ENCODE peak calls at places on chromosome 21, in eight cellular contexts. One of them, this sample, is unnamed.

GRCh38 chr21:35023396-35024070 is 25.6 kb downstream of the RUNX1 start:
- DNase-seq in right atrium auricular region: no peak
- DNase-seq in activated naive CD8-positive, alpha-beta T cell treated with anti-CD3 and anti-CD28 coated beads for 36 hours: no peak
- DNase-seq in upper lobe of right lung: no peak
- DNase-seq in C1 segment of cervical spinal cord: no peak
- DNase-seq in AG04450: no peak
- DNase-seq in pancreas: no peak
- DNase-seq in T-helper 9 cell: no peak
- DNase-seq in this sample: no peak

GRCh38 chr21:44874240-44874496 is 678 bp upstream of the PTTG1IP start:
- DNase-seq in AG04450: no peak
- DNase-seq in activated naive CD8-positive, alpha-beta T cell treated with anti-CD3 and anti-CD28 coated beads for 36 hours: no peak
- DNase-seq in right atrium auricular region: no peak
- DNase-seq in upper lobe of right lung: no peak
- DNase-seq in C1 segment of cervical spinal cord: no peak
- DNase-seq in pancreas: no peak
- DNase-seq in T-helper 9 cell: no peak
- DNase-seq in this sample: no peak

GRCh38 chr21:42395910-42396625 is at the start of gene TMPRSS3:
- DNase-seq in AG04450: no peak
- DNase-seq in upper lobe of right lung: peak
- DNase-seq in C1 segment of cervical spinal cord: no peak
- DNase-seq in activated naive CD8-positive, alpha-beta T cell treated with anti-CD3 and anti-CD28 coated beads for 36 hours: no peak
- DNase-seq in T-helper 9 cell: no peak
- DNase-seq in right atrium auricular region: no peak
- DNase-seq in pancreas: no peak
- DNase-seq in this sample: no peak

GRCh38 chr21:28590026-28590425 is 402.7 kb downstream of the LTN1 start:
- DNase-seq in activated naive CD8-positive, alpha-beta T cell treated with anti-CD3 and anti-CD28 coated beads for 36 hours: no peak
- DNase-seq in AG04450: no peak
- DNase-seq in C1 segment of cervical spinal cord: no peak
- DNase-seq in upper lobe of right lung: no peak
- DNase-seq in pancreas: no peak
- DNase-seq in T-helper 9 cell: no peak
- DNase-seq in right atrium auricular region: no peak
- DNase-seq in this sample: no peak

GRCh38 chr21:25897383-25897782 is 162.6 kb downstream of the GABPA start:
- DNase-seq in pancreas: no peak
- DNase-seq in C1 segment of cervical spinal cord: no peak
- DNase-seq in right atrium auricular region: no peak
- DNase-seq in T-helper 9 cell: no peak
- DNase-seq in upper lobe of right lung: no peak
- DNase-seq in activated naive CD8-positive, alpha-beta T cell treated with anti-CD3 and anti-CD28 coated beads for 36 hours: no peak
- DNase-seq in AG04450: no peak
- DNase-seq in this sample: no peak

GRCh38 chr21:42819861-42820512 is 59.4 kb downstream of the WDR4 start:
- DNase-seq in pancreas: no peak
- DNase-seq in upper lobe of right lung: no peak
- DNase-seq in C1 segment of cervical spinal cord: no peak
- DNase-seq in AG04450: no peak
- DNase-seq in right atrium auricular region: no peak
- DNase-seq in T-helper 9 cell: no peak
- DNase-seq in activated naive CD8-positive, alpha-beta T cell treated with anti-CD3 and anti-CD28 coated beads for 36 hours: no peak
- DNase-seq in this sample: no peak

GRCh38 chr21:36075171-36075570 is 5.3 kb downstream of the CBR1 start:
- DNase-seq in activated naive CD8-positive, alpha-beta T cell treated with anti-CD3 and anti-CD28 coated beads for 36 hours: no peak
- DNase-seq in upper lobe of right lung: no peak
- DNase-seq in AG04450: no peak
- DNase-seq in right atrium auricular region: no peak
- DNase-seq in pancreas: no peak
- DNase-seq in T-helper 9 cell: no peak
- DNase-seq in C1 segment of cervical spinal cord: peak
- DNase-seq in this sample: no peak

GRCh38 chr21:28543975-28544374 is 448.7 kb downstream of the LTN1 start:
- DNase-seq in right atrium auricular region: no peak
- DNase-seq in upper lobe of right lung: no peak
- DNase-seq in AG04450: no peak
- DNase-seq in activated naive CD8-positive, alpha-beta T cell treated with anti-CD3 and anti-CD28 coated beads for 36 hours: no peak
- DNase-seq in pancreas: no peak
- DNase-seq in C1 segment of cervical spinal cord: no peak
- DNase-seq in T-helper 9 cell: no peak
- DNase-seq in this sample: no peak

GRCh38 chr21:28283652-28284490 is 708.8 kb downstream of the LTN1 start:
- DNase-seq in T-helper 9 cell: no peak
- DNase-seq in AG04450: peak
- DNase-seq in activated naive CD8-positive, alpha-beta T cell treated with anti-CD3 and anti-CD28 coated beads for 36 hours: no peak
- DNase-seq in right atrium auricular region: no peak
- DNase-seq in pancreas: peak
- DNase-seq in C1 segment of cervical spinal cord: no peak
- DNase-seq in upper lobe of right lung: no peak
- DNase-seq in this sample: no peak

GRCh38 chr21:46120301-46121285 is 22.7 kb downstream of the COL6A2 start:
- DNase-seq in activated naive CD8-positive, alpha-beta T cell treated with anti-CD3 and anti-CD28 coated beads for 36 hours: no peak
- DNase-seq in C1 segment of cervical spinal cord: no peak
- DNase-seq in T-helper 9 cell: no peak
- DNase-seq in pancreas: peak
- DNase-seq in right atrium auricular region: peak
- DNase-seq in AG04450: no peak
- DNase-seq in upper lobe of right lung: peak
- DNase-seq in this sample: no peak

GRCh38 chr21:31530918-31531705 is 128.4 kb upstream of the SOD1 start:
- DNase-seq in AG04450: no peak
- DNase-seq in right atrium auricular region: no peak
- DNase-seq in C1 segment of cervical spinal cord: peak
- DNase-seq in pancreas: no peak
- DNase-seq in activated naive CD8-positive, alpha-beta T cell treated with anti-CD3 and anti-CD28 coated beads for 36 hours: no peak
- DNase-seq in T-helper 9 cell: no peak
- DNase-seq in upper lobe of right lung: peak
- DNase-seq in this sample: no peak

GRCh38 chr21:46390603-46391545 is 66.9 kb downstream of the PCNT start:
- DNase-seq in AG04450: no peak
- DNase-seq in pancreas: no peak
- DNase-seq in T-helper 9 cell: no peak
- DNase-seq in C1 segment of cervical spinal cord: no peak
- DNase-seq in upper lobe of right lung: no peak
- DNase-seq in activated naive CD8-positive, alpha-beta T cell treated with anti-CD3 and anti-CD28 coated beads for 36 hours: no peak
- DNase-seq in right atrium auricular region: no peak
- DNase-seq in this sample: no peak

GRCh38 chr21:35394049-35394448 is 344.9 kb upstream of the RUNX1 start:
- DNase-seq in upper lobe of right lung: no peak
- DNase-seq in right atrium auricular region: no peak
- DNase-seq in C1 segment of cervical spinal cord: no peak
- DNase-seq in pancreas: no peak
- DNase-seq in activated naive CD8-positive, alpha-beta T cell treated with anti-CD3 and anti-CD28 coated beads for 36 hours: no peak
- DNase-seq in T-helper 9 cell: no peak
- DNase-seq in AG04450: no peak
- DNase-seq in this sample: no peak

GRCh38 chr21:43940672-43941071 is 71.4 kb upstream of the TRAPPC10 start:
- DNase-seq in pancreas: no peak
- DNase-seq in upper lobe of right lung: no peak
- DNase-seq in activated naive CD8-positive, alpha-beta T cell treated with anti-CD3 and anti-CD28 coated beads for 36 hours: no peak
- DNase-seq in AG04450: no peak
- DNase-seq in C1 segment of cervical spinal cord: no peak
- DNase-seq in T-helper 9 cell: no peak
- DNase-seq in right atrium auricular region: no peak
- DNase-seq in this sample: no peak

GRCh38 chr21:24112020-24112419 is 1495.3 kb downstream of the MRPL39 start:
- DNase-seq in pancreas: no peak
- DNase-seq in C1 segment of cervical spinal cord: no peak
- DNase-seq in T-helper 9 cell: no peak
- DNase-seq in right atrium auricular region: no peak
- DNase-seq in AG04450: no peak
- DNase-seq in activated naive CD8-positive, alpha-beta T cell treated with anti-CD3 and anti-CD28 coated beads for 36 hours: no peak
- DNase-seq in upper lobe of right lung: no peak
- DNase-seq in this sample: no peak

GRCh38 chr21:38306407-38306806 is 49.6 kb downstream of the KCNJ15 start:
- DNase-seq in activated naive CD8-positive, alpha-beta T cell treated with anti-CD3 and anti-CD28 coated beads for 36 hours: no peak
- DNase-seq in C1 segment of cervical spinal cord: no peak
- DNase-seq in pancreas: no peak
- DNase-seq in T-helper 9 cell: no peak
- DNase-seq in upper lobe of right lung: no peak
- DNase-seq in AG04450: peak
- DNase-seq in right atrium auricular region: no peak
- DNase-seq in this sample: no peak

GRCh38 chr21:26948194-26948593 is 18.7 kb downstream of the ADAMTS5 start:
- DNase-seq in pancreas: no peak
- DNase-seq in upper lobe of right lung: no peak
- DNase-seq in C1 segment of cervical spinal cord: no peak
- DNase-seq in AG04450: no peak
- DNase-seq in right atrium auricular region: no peak
- DNase-seq in activated naive CD8-positive, alpha-beta T cell treated with anti-CD3 and anti-CD28 coated beads for 36 hours: no peak
- DNase-seq in T-helper 9 cell: no peak
- DNase-seq in this sample: no peak